ENCODE peak calls at places on chromosomes 12 and 14, in five cellular contexts. One of them, this sample, is unnamed.

GRCh38 chr12:16112626-16113560 is 164.6 kb downstream of the SLC15A5 start:
- DNase-seq in nephron progenitor cell: peak
- DNase-seq in hepatocyte: no peak
- DNase-seq in lung: no peak
- DNase-seq in endothelial cell: no peak
- DNase-seq in this sample: no peak

GRCh38 chr12:60168441-60168840 is 572.6 kb downstream of the SLC16A7 start:
- DNase-seq in nephron progenitor cell: no peak
- DNase-seq in hepatocyte: peak
- DNase-seq in lung: no peak
- DNase-seq in endothelial cell: no peak
- DNase-seq in this sample: no peak

GRCh38 chr12:116520801-116521471 is 38.2 kb upstream of the MAP1LC3B2 start:
- DNase-seq in nephron progenitor cell: no peak
- DNase-seq in hepatocyte: no peak
- DNase-seq in lung: no peak
- DNase-seq in endothelial cell: no peak
- DNase-seq in this sample: no peak

GRCh38 chr12:85531345-85531744 is 251.3 kb downstream of the ALX1 start:
- DNase-seq in nephron progenitor cell: no peak
- DNase-seq in hepatocyte: no peak
- DNase-seq in lung: no peak
- DNase-seq in endothelial cell: no peak
- DNase-seq in this sample: no peak

GRCh38 chr12:28110329-28110728 is 79.9 kb upstream of the CCDC91 start:
- DNase-seq in nephron progenitor cell: no peak
- DNase-seq in hepatocyte: no peak
- DNase-seq in lung: no peak
- DNase-seq in endothelial cell: no peak
- DNase-seq in this sample: no peak

GRCh38 chr14:22539831-22540230 is 49.2 kb downstream of the DAD1 start:
- DNase-seq in nephron progenitor cell: no peak
- DNase-seq in hepatocyte: no peak
- DNase-seq in lung: no peak
- DNase-seq in endothelial cell: no peak
- DNase-seq in this sample: no peak

GRCh38 chr12:69052613-69053408 is 119.8 kb upstream of the CPM start:
- DNase-seq in nephron progenitor cell: no peak
- DNase-seq in hepatocyte: peak
- DNase-seq in lung: peak
- DNase-seq in endothelial cell: no peak
- DNase-seq in this sample: peak

GRCh38 chr12:113359939-113360748 is 1.8 kb downstream of the PLBD2 start:
- DNase-seq in nephron progenitor cell: no peak
- DNase-seq in hepatocyte: no peak
- DNase-seq in lung: no peak
- DNase-seq in endothelial cell: no peak
- DNase-seq in this sample: no peak

GRCh38 chr14:75229923-75230792 is 48.5 kb upstream of the FOS start:
- DNase-seq in nephron progenitor cell: no peak
- DNase-seq in hepatocyte: peak
- DNase-seq in lung: no peak
- DNase-seq in endothelial cell: no peak
- DNase-seq in this sample: peak

GRCh38 chr14:60657609-60657983 is 8.3 kb upstream of the SIX1 start:
- DNase-seq in nephron progenitor cell: peak
- DNase-seq in hepatocyte: peak
- DNase-seq in lung: no peak
- DNase-seq in endothelial cell: peak
- DNase-seq in this sample: peak

GRCh38 chr14:84208451-84208850 is 1321.5 kb upstream of the FLRT2 start:
- DNase-seq in nephron progenitor cell: no peak
- DNase-seq in hepatocyte: no peak
- DNase-seq in lung: no peak
- DNase-seq in endothelial cell: no peak
- DNase-seq in this sample: no peak

GRCh38 chr12:84508325-84508861 is 404.2 kb downstream of the SLC6A15 start:
- DNase-seq in nephron progenitor cell: peak
- DNase-seq in hepatocyte: peak
- DNase-seq in lung: no peak
- DNase-seq in endothelial cell: no peak
- DNase-seq in this sample: peak

GRCh38 chr12:48917857-48918537 is 7.3 kb downstream of the FKBP11 start:
- DNase-seq in nephron progenitor cell: no peak
- DNase-seq in hepatocyte: no peak
- DNase-seq in lung: no peak
- DNase-seq in endothelial cell: no peak
- DNase-seq in this sample: no peak

GRCh38 chr12:55724226-55724939 is 4.2 kb downstream of the RDH5 start:
- DNase-seq in nephron progenitor cell: peak
- DNase-seq in hepatocyte: peak
- DNase-seq in lung: peak
- DNase-seq in endothelial cell: peak
- DNase-seq in this sample: peak

GRCh38 chr14:60153996-60154395 is 11.2 kb downstream of the DHRS7 start:
- DNase-seq in nephron progenitor cell: no peak
- DNase-seq in hepatocyte: no peak
- DNase-seq in lung: no peak
- DNase-seq in endothelial cell: no peak
- DNase-seq in this sample: no peak

GRCh38 chr12:23548742-23549141 is 400.7 kb downstream of the SOX5 start:
- DNase-seq in nephron progenitor cell: no peak
- DNase-seq in hepatocyte: no peak
- DNase-seq in lung: no peak
- DNase-seq in endothelial cell: no peak
- DNase-seq in this sample: no peak

GRCh38 chr12:53239643-53240258 is 7.7 kb upstream of the RARG start:
- DNase-seq in nephron progenitor cell: no peak
- DNase-seq in hepatocyte: no peak
- DNase-seq in lung: no peak
- DNase-seq in endothelial cell: no peak
- DNase-seq in this sample: no peak

GRCh38 chr12:118120579-118121363 is 15.2 kb upstream of the PEBP1 start:
- DNase-seq in nephron progenitor cell: peak
- DNase-seq in hepatocyte: peak
- DNase-seq in lung: peak
- DNase-seq in endothelial cell: peak
- DNase-seq in this sample: peak

GRCh38 chr12:120639771-120640721 is at the start of gene CABP1:
- DNase-seq in nephron progenitor cell: peak
- DNase-seq in hepatocyte: peak
- DNase-seq in lung: no peak
- DNase-seq in endothelial cell: peak
- DNase-seq in this sample: peak

GRCh38 chr14:53955671-53956426 is 776 bp downstream of the BMP4 start:
- DNase-seq in nephron progenitor cell: peak
- DNase-seq in hepatocyte: peak
- DNase-seq in lung: peak
- DNase-seq in endothelial cell: peak
- DNase-seq in this sample: peak

GRCh38 chr12:57868870-57869609 is 22.5 kb upstream of the CTDSP2 start:
- DNase-seq in nephron progenitor cell: peak
- DNase-seq in hepatocyte: no peak
- DNase-seq in lung: no peak
- DNase-seq in endothelial cell: no peak
- DNase-seq in this sample: no peak

GRCh38 chr12:52496590-52497071 is 3.6 kb upstream of the KRT6A start:
- DNase-seq in nephron progenitor cell: no peak
- DNase-seq in hepatocyte: no peak
- DNase-seq in lung: no peak
- DNase-seq in endothelial cell: no peak
- DNase-seq in this sample: no peak

GRCh38 chr12:52909796-52910195 is 4.9 kb upstream of the KRT8 start:
- DNase-seq in nephron progenitor cell: no peak
- DNase-seq in hepatocyte: no peak
- DNase-seq in lung: no peak
- DNase-seq in endothelial cell: no peak
- DNase-seq in this sample: no peak

GRCh38 chr14:68819260-68819691 is 26.4 kb upstream of the ZFP36L1 start:
- DNase-seq in nephron progenitor cell: peak
- DNase-seq in hepatocyte: peak
- DNase-seq in lung: no peak
- DNase-seq in endothelial cell: no peak
- DNase-seq in this sample: no peak

GRCh38 chr12:1058423-1058822 is 67.4 kb downstream of the ERC1 start:
- DNase-seq in nephron progenitor cell: no peak
- DNase-seq in hepatocyte: no peak
- DNase-seq in lung: no peak
- DNase-seq in endothelial cell: no peak
- DNase-seq in this sample: no peak

GRCh38 chr14:22039938-22040780 is 366.5 kb upstream of the OR4E1 start:
- DNase-seq in nephron progenitor cell: no peak
- DNase-seq in hepatocyte: peak
- DNase-seq in lung: no peak
- DNase-seq in endothelial cell: peak
- DNase-seq in this sample: peak

GRCh38 chr12:103495783-103496456 is at the start of gene C12orf42:
- DNase-seq in nephron progenitor cell: peak
- DNase-seq in hepatocyte: peak
- DNase-seq in lung: no peak
- DNase-seq in endothelial cell: peak
- DNase-seq in this sample: peak

GRCh38 chr14:96821501-96821900 is 24.3 kb downstream of the VRK1 start:
- DNase-seq in nephron progenitor cell: no peak
- DNase-seq in hepatocyte: no peak
- DNase-seq in lung: no peak
- DNase-seq in endothelial cell: no peak
- DNase-seq in this sample: no peak
- TF ChIP-seq CTCF in nephron progenitor cell: no peak
- TF ChIP-seq CTCF in hepatocyte: no peak
- TF ChIP-seq CTCF in lung: no peak
- TF ChIP-seq CTCF in endothelial cell: no peak
- TF ChIP-seq CTCF in this sample: no peak

DNA sequence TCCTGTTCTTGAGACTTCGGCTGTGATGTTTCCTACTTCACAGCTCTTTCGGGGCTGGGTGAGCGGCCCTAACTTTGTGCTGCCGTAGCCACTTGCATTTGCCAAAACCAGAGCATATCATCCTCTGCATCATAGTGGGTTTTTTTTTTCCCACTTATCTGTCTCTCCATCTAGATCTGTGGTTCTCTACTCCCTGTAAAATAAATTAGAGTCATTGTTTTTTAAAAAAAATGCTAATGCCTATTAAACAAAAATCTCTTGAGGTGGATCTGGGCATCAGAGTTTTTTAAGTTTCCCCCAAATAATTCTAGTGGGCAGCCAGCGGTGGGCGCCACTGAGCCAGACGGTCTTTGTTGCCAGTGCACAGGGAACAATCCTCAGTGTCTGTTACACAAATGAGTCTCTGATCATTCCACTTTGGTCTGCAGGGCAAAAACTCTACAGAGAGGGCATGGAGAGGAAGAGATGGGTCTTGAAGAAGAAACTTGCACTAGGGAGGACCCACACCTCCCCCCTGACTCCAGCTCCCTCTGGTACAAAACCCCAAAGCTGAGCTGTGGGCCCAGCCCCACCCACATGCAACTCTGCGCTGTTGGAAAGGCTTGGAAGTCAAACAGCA is 62.4 kb upstream of the BCL2L14 start:
- DNase-seq in nephron progenitor cell: no peak
- DNase-seq in hepatocyte: no peak
- DNase-seq in lung: no peak
- DNase-seq in endothelial cell: no peak
- DNase-seq in this sample: no peak
- TF ChIP-seq CTCF in nephron progenitor cell: no peak
- TF ChIP-seq CTCF in hepatocyte: no peak
- TF ChIP-seq CTCF in lung: no peak
- TF ChIP-seq CTCF in endothelial cell: peak
- TF ChIP-seq CTCF in this sample: peak

DNA sequence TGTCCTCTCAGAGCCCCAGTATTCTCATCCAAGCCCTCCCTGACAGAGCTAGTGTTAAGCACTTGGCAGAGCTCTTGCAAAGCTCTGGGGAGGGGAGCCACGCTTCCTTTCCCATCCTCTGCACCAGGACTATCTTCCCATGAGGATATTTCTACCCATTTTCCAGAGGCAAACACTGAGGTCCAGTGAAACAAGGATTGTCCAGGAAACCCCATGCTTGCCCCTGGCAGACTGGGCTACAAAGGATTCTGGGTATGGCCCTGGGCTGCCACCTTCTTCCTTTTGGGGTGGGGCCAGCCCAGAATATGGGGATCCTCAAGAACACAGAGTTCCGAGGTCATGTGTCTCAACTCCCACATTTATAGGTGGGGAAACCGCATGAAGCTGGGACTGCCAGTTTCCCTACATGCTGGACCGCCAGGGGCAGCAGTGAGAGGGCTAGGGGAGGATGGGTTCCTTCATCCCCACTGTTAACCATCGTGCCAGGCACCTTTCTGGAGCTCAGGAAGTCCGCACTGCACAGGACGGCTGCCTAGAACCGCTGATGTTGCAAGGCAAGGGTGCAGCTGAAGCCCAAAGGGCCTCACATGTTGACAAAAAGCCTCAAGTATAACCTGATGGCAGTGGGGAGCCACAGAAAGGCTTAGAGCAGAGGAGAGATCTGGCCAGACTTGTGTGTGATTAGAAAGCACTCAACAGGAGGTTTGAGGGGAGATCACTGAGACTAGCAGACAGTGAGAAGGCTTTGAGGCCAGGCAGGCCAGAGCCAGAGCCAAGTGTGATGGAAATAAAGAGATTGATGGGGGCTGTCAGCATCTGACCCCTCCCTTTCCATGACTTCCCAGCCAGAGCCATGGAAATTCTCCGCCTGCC is 5.5 kb upstream of the CCDC85C start:
- DNase-seq in nephron progenitor cell: no peak
- DNase-seq in hepatocyte: no peak
- DNase-seq in lung: no peak
- DNase-seq in endothelial cell: no peak
- DNase-seq in this sample: no peak
- TF ChIP-seq CTCF in nephron progenitor cell: no peak
- TF ChIP-seq CTCF in hepatocyte: no peak
- TF ChIP-seq CTCF in lung: no peak
- TF ChIP-seq CTCF in endothelial cell: no peak
- TF ChIP-seq CTCF in this sample: no peak

GRCh38 chr12:126437934-126438333 is 1372.7 kb downstream of the AACS start:
- DNase-seq in nephron progenitor cell: no peak
- DNase-seq in hepatocyte: no peak
- DNase-seq in lung: no peak
- DNase-seq in endothelial cell: no peak
- DNase-seq in this sample: no peak
- TF ChIP-seq CTCF in nephron progenitor cell: no peak
- TF ChIP-seq CTCF in hepatocyte: no peak
- TF ChIP-seq CTCF in lung: no peak
- TF ChIP-seq CTCF in endothelial cell: no peak
- TF ChIP-seq CTCF in this sample: no peak

This sample was measured in Calu3.